ENCODE peak calls at places on chromosomes 4 and X, in nine cellular contexts. One of them, this sample, is unnamed.

GRCh38 chr4:58734030-58734673 is 1624.0 kb upstream of the IGFBP7 start:
- DNase-seq in D341Med: no peak
- DNase-seq in endothelial cell: no peak
- DNase-seq in AG08396: no peak
- DNase-seq in suprapubic skin: no peak
- DNase-seq in GM23248: no peak
- DNase-seq in ELF-1: no peak
- DNase-seq in mucosa of gallbladder: no peak
- DNase-seq in HuH-7: no peak
- DNase-seq in this sample: no peak

GRCh38 chr4:6270691-6271121 is 1.1 kb downstream of the WFS1 start:
- DNase-seq in D341Med: no peak
- DNase-seq in ELF-1: no peak
- DNase-seq in endothelial cell: no peak
- DNase-seq in GM23248: peak
- DNase-seq in mucosa of gallbladder: no peak
- DNase-seq in suprapubic skin: no peak
- DNase-seq in AG08396: peak
- DNase-seq in HuH-7: no peak
- DNase-seq in this sample: no peak

GRCh38 chr4:108861339-108861738 is 98.5 kb upstream of the ETNPPL start:
- DNase-seq in endothelial cell: peak
- DNase-seq in suprapubic skin: no peak
- DNase-seq in HuH-7: peak
- DNase-seq in ELF-1: peak
- DNase-seq in GM23248: peak
- DNase-seq in AG08396: no peak
- DNase-seq in mucosa of gallbladder: no peak
- DNase-seq in D341Med: no peak
- DNase-seq in this sample: no peak

GRCh38 chr4:121980643-121981042 is 28.8 kb upstream of the TRPC3 start:
- DNase-seq in HuH-7: no peak
- DNase-seq in mucosa of gallbladder: no peak
- DNase-seq in suprapubic skin: no peak
- DNase-seq in endothelial cell: no peak
- DNase-seq in AG08396: peak
- DNase-seq in D341Med: no peak
- DNase-seq in GM23248: peak
- DNase-seq in ELF-1: no peak
- DNase-seq in this sample: no peak

GRCh38 chrX:72255445-72255844 is 16.6 kb upstream of the ERCC6L start:
- DNase-seq in mucosa of gallbladder: no peak
- DNase-seq in AG08396: no peak
- DNase-seq in D341Med: no peak
- DNase-seq in endothelial cell: peak
- DNase-seq in ELF-1: peak
- DNase-seq in suprapubic skin: no peak
- DNase-seq in GM23248: no peak
- DNase-seq in HuH-7: no peak
- DNase-seq in this sample: no peak

GRCh38 chrX:45774961-45775360 is 574.3 kb upstream of the DIPK2B start:
- DNase-seq in suprapubic skin: no peak
- DNase-seq in ELF-1: no peak
- DNase-seq in GM23248: peak
- DNase-seq in HuH-7: no peak
- DNase-seq in AG08396: no peak
- DNase-seq in mucosa of gallbladder: no peak
- DNase-seq in D341Med: no peak
- DNase-seq in endothelial cell: no peak
- DNase-seq in this sample: no peak

GRCh38 chr4:150224896-150225591 is 146.8 kb downstream of the DCLK2 start:
- DNase-seq in GM23248: peak
- DNase-seq in HuH-7: no peak
- DNase-seq in AG08396: peak
- DNase-seq in suprapubic skin: no peak
- DNase-seq in D341Med: no peak
- DNase-seq in endothelial cell: no peak
- DNase-seq in ELF-1: peak
- DNase-seq in mucosa of gallbladder: no peak
- DNase-seq in this sample: no peak

GRCh38 chrX:72306085-72306801 is 529 bp upstream of the CITED1 start:
- DNase-seq in HuH-7: no peak
- DNase-seq in ELF-1: no peak
- DNase-seq in mucosa of gallbladder: no peak
- DNase-seq in D341Med: peak
- DNase-seq in AG08396: no peak
- DNase-seq in GM23248: peak
- DNase-seq in suprapubic skin: no peak
- DNase-seq in endothelial cell: no peak
- DNase-seq in this sample: no peak

GRCh38 chr4:156505341-156505955 is 466.2 kb downstream of the PDGFC start:
- DNase-seq in HuH-7: no peak
- DNase-seq in D341Med: no peak
- DNase-seq in GM23248: no peak
- DNase-seq in ELF-1: peak
- DNase-seq in endothelial cell: no peak
- DNase-seq in AG08396: no peak
- DNase-seq in mucosa of gallbladder: no peak
- DNase-seq in suprapubic skin: no peak
- DNase-seq in this sample: no peak

GRCh38 chrX:76453737-76454406 is 26.4 kb downstream of the MAGEE1 start:
- DNase-seq in suprapubic skin: no peak
- DNase-seq in GM23248: no peak
- DNase-seq in HuH-7: no peak
- DNase-seq in endothelial cell: no peak
- DNase-seq in ELF-1: peak
- DNase-seq in mucosa of gallbladder: no peak
- DNase-seq in AG08396: no peak
- DNase-seq in D341Med: no peak
- DNase-seq in this sample: no peak

GRCh38 chrX:73842541-73843234 is 279.7 kb downstream of the CHIC1 start:
- DNase-seq in endothelial cell: no peak
- DNase-seq in mucosa of gallbladder: no peak
- DNase-seq in AG08396: no peak
- DNase-seq in HuH-7: no peak
- DNase-seq in ELF-1: no peak
- DNase-seq in suprapubic skin: no peak
- DNase-seq in D341Med: no peak
- DNase-seq in GM23248: no peak
- DNase-seq in this sample: no peak

GRCh38 chr4:71867598-71867997 is 83.7 kb upstream of the GC start:
- DNase-seq in AG08396: no peak
- DNase-seq in HuH-7: no peak
- DNase-seq in GM23248: no peak
- DNase-seq in endothelial cell: no peak
- DNase-seq in D341Med: no peak
- DNase-seq in ELF-1: no peak
- DNase-seq in mucosa of gallbladder: no peak
- DNase-seq in suprapubic skin: no peak
- DNase-seq in this sample: no peak

GRCh38 chr4:41745292-41746024 is 3.1 kb downstream of the PHOX2B start:
- DNase-seq in D341Med: no peak
- DNase-seq in ELF-1: peak
- DNase-seq in GM23248: no peak
- DNase-seq in endothelial cell: no peak
- DNase-seq in AG08396: no peak
- DNase-seq in mucosa of gallbladder: no peak
- DNase-seq in suprapubic skin: no peak
- DNase-seq in HuH-7: no peak
- DNase-seq in this sample: no peak

GRCh38 chr4:113316879-113317278 is 267.4 kb downstream of the ANK2 start:
- DNase-seq in endothelial cell: peak
- DNase-seq in ELF-1: no peak
- DNase-seq in GM23248: no peak
- DNase-seq in HuH-7: no peak
- DNase-seq in AG08396: no peak
- DNase-seq in mucosa of gallbladder: no peak
- DNase-seq in suprapubic skin: no peak
- DNase-seq in D341Med: no peak
- DNase-seq in this sample: no peak

GRCh38 chr4:110106946-110107325 is 91.5 kb downstream of the ELOVL6 start:
- DNase-seq in endothelial cell: no peak
- DNase-seq in suprapubic skin: no peak
- DNase-seq in AG08396: peak
- DNase-seq in GM23248: peak
- DNase-seq in ELF-1: no peak
- DNase-seq in mucosa of gallbladder: no peak
- DNase-seq in D341Med: no peak
- DNase-seq in HuH-7: no peak
- DNase-seq in this sample: no peak

GRCh38 chrX:129932792-129933321 is 26.9 kb downstream of the UTP14A start:
- DNase-seq in HuH-7: no peak
- DNase-seq in suprapubic skin: peak
- DNase-seq in ELF-1: peak
- DNase-seq in AG08396: no peak
- DNase-seq in endothelial cell: peak
- DNase-seq in mucosa of gallbladder: no peak
- DNase-seq in GM23248: peak
- DNase-seq in D341Med: no peak
- DNase-seq in this sample: peak

This sample was measured in sciatic nerve.